ENCODE peak calls at places on chromosomes 13 and 19, in six cellular contexts. J is IMR-90, L is A549, F is GM12878, B is SK-N-SH, D is HepG2. V is an unnamed sample.

GRCh38 chr13:41054212-41054877 is 7.0 kb upstream of the WBP4 start:
- DNase-seq in J (peak), L (peak), F (peak), B (peak), D (peak), V (peak)

GRCh38 chr13:78121459-78122348 is 203.1 kb upstream of the EDNRB start:
- DNase-seq in J (peak), L (peak), F (peak), B (peak), D (peak), V (peak)

GRCh38 chr19:5942991-5943390 is 28.9 kb downstream of the CAPS start:
- DNase-seq in J (no peak), L (no peak), F (no peak), B (no peak), D (no peak), V (no peak)

GRCh38 chr13:114198556-114198955 is 19.5 kb downstream of the CFAP97D2 start:
- DNase-seq in J (no peak), L (no peak), F (no peak), B (no peak), D (no peak), V (no peak)

GRCh38 chr13:51643114-51643881 is 59.0 kb downstream of the WDFY2 start:
- DNase-seq in J (peak), L (peak), F (no peak), B (no peak), D (peak), V (no peak)

GRCh38 chr13:32850311-32851052 is 165.7 kb upstream of the KL start:
- DNase-seq in J (no peak), L (no peak), F (no peak), B (no peak), D (no peak), V (no peak)

GRCh38 chr19:47824396-47824795 is 2.7 kb downstream of the CRX start:
- DNase-seq in J (no peak), L (no peak), F (no peak), B (no peak), D (no peak), V (no peak)

GRCh38 chr19:30115947-30116346 is 173.9 kb downstream of the URI1 start:
- DNase-seq in J (no peak), L (no peak), F (no peak), B (no peak), D (no peak), V (no peak)

GRCh38 chr13:32234914-32235313 is 80.2 kb downstream of the ZAR1L start:
- DNase-seq in J (no peak), L (no peak), F (no peak), B (no peak), D (no peak), V (no peak)

GRCh38 chr13:23792680-23793079 is 96.5 kb downstream of the MIPEP start:
- DNase-seq in J (peak), L (no peak), F (no peak), B (no peak), D (no peak), V (no peak)

GRCh38 chr13:46629811-46630413 is 76.9 kb downstream of the LRCH1 start:
- DNase-seq in J (no peak), L (no peak), F (no peak), B (peak), D (no peak), V (no peak)

GRCh38 chr19:31339405-31339804 is 9.8 kb downstream of the TSHZ3 start:
- DNase-seq in J (no peak), L (no peak), F (no peak), B (peak), D (no peak), V (peak)

GRCh38 chr19:6739390-6739883 is at the start of gene TRIP10:
- DNase-seq in J (peak), L (peak), F (no peak), B (peak), D (peak), V (peak)

GRCh38 chr13:46926856-46927625 is 30.2 kb upstream of the HTR2A start:
- DNase-seq in J (peak), L (no peak), F (no peak), B (no peak), D (no peak), V (no peak)

GRCh38 chr19:5036733-5037681 is 68.1 kb downstream of the KDM4B start:
- DNase-seq in J (peak), L (no peak), F (no peak), B (peak), D (no peak), V (no peak)

GRCh38 chr19:36547001-36547732 is 19.1 kb upstream of the ZNF260 start:
- DNase-seq in J (peak), L (no peak), F (no peak), B (no peak), D (no peak), V (no peak)

GRCh38 chr19:40216013-40216776 is 2.0 kb downstream of the TTC9B start:
- DNase-seq in J (no peak), L (no peak), F (no peak), B (no peak), D (no peak), V (no peak)

GRCh38 chr13:80235559-80236296 is 105.2 kb downstream of the SPRY2 start:
- DNase-seq in J (no peak), L (no peak), F (no peak), B (no peak), D (no peak), V (no peak)

GRCh38 chr13:50170447-50171037 is 155.3 kb downstream of the KCNRG start:
- DNase-seq in J (peak), L (no peak), F (no peak), B (no peak), D (no peak), V (no peak)

GRCh38 chr19:18253130-18253529 is 21.1 kb downstream of the IQCN start:
- DNase-seq in J (no peak), L (no peak), F (no peak), B (no peak), D (no peak), V (no peak)

GRCh38 chr13:71886880-71887279 is 19.9 kb upstream of the DACH1 start:
- DNase-seq in J (no peak), L (no peak), F (no peak), B (no peak), D (no peak), V (no peak)

GRCh38 chr19:45097776-45098520 is 5.0 kb downstream of the PPP1R37 start:
- DNase-seq in J (peak), L (peak), F (no peak), B (no peak), D (peak), V (peak)

GRCh38 chr13:79392882-79393563 is 13.0 kb downstream of the RBM26 start:
- DNase-seq in J (peak), L (no peak), F (no peak), B (no peak), D (no peak), V (peak)

GRCh38 chr13:110989331-110989730 is 74.5 kb upstream of the ANKRD10 start:
- DNase-seq in J (peak), L (no peak), F (no peak), B (no peak), D (no peak), V (no peak)

GRCh38 chr19:1295169-1296012 is 9.7 kb downstream of the EFNA2 start:
- DNase-seq in J (no peak), L (no peak), F (no peak), B (peak), D (no peak), V (peak)

GRCh38 chr19:41305923-41306322 is 4.0 kb upstream of the CCDC97 start:
- DNase-seq in J (no peak), L (no peak), F (no peak), B (no peak), D (no peak), V (no peak)

GRCh38 chr19:41306394-41306793 is 3.6 kb upstream of the CCDC97 start:
- DNase-seq in J (no peak), L (no peak), F (no peak), B (no peak), D (no peak), V (no peak)

GRCh38 chr19:41307954-41308449 is 2.0 kb upstream of the CCDC97 start:
- DNase-seq in J (no peak), L (no peak), F (no peak), B (no peak), D (no peak), V (no peak)

GRCh38 chr19:41308450-41309224 is 1.3 kb upstream of the CCDC97 start:
- DNase-seq in J (peak), L (peak), F (peak), B (peak), D (peak), V (peak)

DNA sequence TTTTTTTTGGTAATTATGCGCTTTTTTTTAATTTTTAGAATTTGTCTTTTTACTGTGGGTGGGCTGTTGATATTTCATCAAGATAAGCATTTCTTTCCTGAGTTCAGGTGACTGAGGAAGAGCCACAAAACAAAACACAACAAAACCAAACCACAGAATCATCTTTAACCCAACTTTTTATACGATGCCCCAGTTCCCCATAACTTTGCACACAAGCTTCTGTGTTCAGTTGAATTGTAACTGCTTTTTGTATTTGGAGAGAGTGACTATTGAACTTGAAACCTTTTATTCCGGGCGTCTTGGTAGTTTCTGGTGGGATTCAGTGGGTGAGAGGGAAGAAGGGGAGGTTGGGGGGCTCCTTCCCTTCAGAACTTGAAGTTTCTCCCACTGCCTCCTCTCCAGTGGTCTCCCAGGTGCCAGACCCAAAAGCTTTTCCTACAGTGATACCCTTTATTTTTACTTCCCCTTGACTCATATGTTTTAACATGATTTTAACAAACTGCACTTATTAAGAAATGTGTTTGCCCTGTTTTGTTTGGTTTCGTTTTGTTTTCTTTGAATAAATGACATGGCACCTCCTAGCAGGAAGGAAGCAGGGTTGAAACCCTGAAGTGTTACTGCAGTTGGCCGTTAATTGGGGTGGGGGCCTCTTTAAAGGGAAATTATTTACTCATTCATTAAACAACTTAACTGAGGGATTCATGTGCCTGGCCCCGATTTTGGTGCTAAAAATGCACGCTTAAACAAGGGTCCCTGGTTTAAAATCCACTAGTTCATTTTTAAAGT is 2.7 kb upstream of the CCDC97 start:
- DNase-seq in J (no peak), L (no peak), F (no peak), B (no peak), D (no peak), V (no peak)
- TF ChIP-seq RFX5 in J (no peak), L (no peak), F (no peak), B (no peak), D (no peak), V (no peak)

DNA sequence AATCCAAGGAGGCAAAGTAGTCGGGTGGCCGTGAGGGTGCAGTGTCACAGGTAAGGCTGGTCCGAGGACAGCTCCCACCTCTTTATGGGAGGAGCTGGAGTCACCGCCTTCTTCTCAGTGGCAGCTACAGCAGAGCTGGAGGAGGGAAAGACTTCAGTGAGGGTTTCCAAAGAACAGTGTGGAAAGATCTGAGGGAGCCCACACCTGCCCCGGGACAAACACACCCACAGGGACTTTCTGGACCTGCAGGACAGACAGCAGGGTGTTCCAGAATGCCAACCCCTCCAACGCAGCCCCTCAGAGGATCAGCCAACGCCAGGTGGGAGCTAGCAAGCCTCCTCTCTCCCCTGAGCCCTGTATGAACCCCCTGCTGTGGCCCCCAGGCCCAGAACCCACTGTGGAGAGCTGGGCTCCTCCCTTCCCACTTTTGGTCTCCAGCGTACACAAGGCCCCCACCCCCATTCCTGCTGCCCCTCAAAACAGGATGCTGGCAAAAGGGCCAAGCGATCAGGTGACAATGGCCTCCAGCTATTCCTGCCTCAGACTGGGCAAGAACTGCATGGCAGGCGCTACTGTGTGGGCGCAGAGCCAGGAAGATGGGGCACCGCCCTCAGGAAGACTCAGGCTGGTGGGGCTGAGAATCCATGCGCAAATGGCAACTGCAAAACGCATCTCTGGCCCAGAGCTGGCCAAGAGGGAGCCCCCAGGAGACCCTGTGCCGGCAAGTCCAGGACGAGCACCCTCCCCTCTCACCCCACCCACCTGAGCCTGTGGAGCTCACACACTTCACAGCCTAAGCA is 3.5 kb upstream of the CD320 start:
- DNase-seq in J (no peak), L (no peak), F (no peak), B (no peak), D (no peak), V (no peak)
- TF ChIP-seq RFX5 in J (no peak), L (no peak), F (no peak), B (no peak), D (no peak), V (no peak)

GRCh38 chr13:88303605-88304004 is 632.4 kb downstream of the SLITRK5 start:
- DNase-seq in J (no peak), L (no peak), F (no peak), B (no peak), D (no peak), V (no peak)

GRCh38 chr13:88303157-88303556 is 632.0 kb downstream of the SLITRK5 start:
- DNase-seq in J (no peak), L (no peak), F (no peak), B (no peak), D (no peak), V (no peak)
- TF ChIP-seq RFX5 in J (no peak), L (no peak), F (no peak), B (no peak), D (no peak), V (no peak)

DNA sequence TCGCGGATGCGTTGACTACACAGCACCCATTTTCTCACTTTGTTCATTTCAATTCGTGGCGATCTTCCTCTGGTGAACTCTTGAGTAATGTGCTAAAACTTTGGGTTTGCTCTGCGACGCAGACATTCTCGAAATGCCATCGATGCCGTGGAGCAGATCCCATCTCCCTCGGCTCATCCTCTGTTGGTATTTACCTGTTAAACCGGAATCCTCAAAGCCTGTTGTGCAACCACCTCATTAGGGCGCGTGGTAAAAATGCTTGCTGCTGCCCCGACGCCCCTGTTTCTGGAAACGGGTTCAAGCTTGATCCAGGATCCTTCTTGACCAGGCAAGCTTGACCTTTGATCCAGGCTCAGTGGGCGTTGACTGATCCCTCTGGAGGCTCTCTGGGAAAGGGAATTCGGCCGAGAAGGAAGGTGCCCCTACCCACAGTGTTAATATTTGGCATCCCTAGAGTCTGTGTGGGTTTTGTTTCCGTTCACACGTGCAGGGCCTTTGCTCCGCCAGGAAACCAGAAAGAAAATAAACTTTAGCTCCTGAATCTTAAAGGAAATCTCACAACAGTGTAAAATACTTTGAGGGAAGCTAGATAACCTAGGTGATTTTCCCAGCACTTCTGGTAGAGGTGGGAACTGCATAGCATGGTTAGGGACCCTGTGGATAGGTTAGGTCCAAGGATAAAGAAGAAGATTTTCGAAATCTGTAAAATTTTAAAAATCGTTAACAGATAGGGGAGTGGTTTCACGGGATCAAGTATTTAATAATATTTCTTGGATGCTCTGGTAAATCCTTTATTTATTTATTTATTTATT is 1.0 kb downstream of the LSM14A start:
- DNase-seq in J (peak), L (peak), F (no peak), B (peak), D (peak), V (peak)
- TF ChIP-seq RFX5 in J (no peak), L (no peak), F (no peak), B (no peak), D (no peak), V (no peak)

GRCh38 chr19:49335071-49335783 is at the start of gene CD37:
- DNase-seq in J (no peak), L (no peak), F (no peak), B (no peak), D (no peak), V (peak)
- TF ChIP-seq RFX5 in J (no peak), L (no peak), F (no peak), B (no peak), D (no peak), V (no peak)

GRCh38 chr19:16216744-16217670 is 19.3 kb downstream of the AP1M1 start:
- DNase-seq in J (no peak), L (no peak), F (no peak), B (peak), D (no peak), V (no peak)
- TF ChIP-seq RFX5 in J (no peak), L (no peak), F (no peak), B (no peak), D (no peak), V (no peak)

DNA sequence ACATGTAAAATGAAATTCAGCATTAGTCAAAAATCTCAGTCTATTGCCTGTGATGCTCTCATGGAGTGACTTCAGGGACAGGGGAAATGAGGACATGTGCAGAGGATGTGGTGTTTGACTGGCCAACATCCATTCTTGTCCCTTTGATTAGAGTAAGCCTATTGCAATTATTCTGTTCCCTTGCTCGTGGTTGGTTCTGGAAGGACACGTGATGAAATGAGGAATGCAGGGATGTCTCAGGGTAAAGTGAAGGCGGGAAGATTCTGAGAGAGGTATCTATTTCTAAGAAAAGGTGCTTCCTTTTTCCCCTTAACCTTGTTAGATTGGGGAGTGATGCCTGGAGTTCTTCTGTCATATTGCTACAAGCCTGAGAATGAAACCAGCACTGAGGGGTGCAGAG is 37.1 kb upstream of the CNMD start:
- DNase-seq in J (no peak), L (no peak), F (no peak), B (no peak), D (no peak), V (no peak)
- TF ChIP-seq RFX5 in J (no peak), L (no peak), F (no peak), B (no peak), D (no peak), V (no peak)

GRCh38 chr19:38163419-38164290 is 60.4 kb downstream of the DPF1 start:
- DNase-seq in J (no peak), L (no peak), F (no peak), B (no peak), D (no peak), V (no peak)
- TF ChIP-seq RFX5 in J (no peak), L (no peak), F (no peak), B (no peak), D (no peak), V (no peak)

DNA sequence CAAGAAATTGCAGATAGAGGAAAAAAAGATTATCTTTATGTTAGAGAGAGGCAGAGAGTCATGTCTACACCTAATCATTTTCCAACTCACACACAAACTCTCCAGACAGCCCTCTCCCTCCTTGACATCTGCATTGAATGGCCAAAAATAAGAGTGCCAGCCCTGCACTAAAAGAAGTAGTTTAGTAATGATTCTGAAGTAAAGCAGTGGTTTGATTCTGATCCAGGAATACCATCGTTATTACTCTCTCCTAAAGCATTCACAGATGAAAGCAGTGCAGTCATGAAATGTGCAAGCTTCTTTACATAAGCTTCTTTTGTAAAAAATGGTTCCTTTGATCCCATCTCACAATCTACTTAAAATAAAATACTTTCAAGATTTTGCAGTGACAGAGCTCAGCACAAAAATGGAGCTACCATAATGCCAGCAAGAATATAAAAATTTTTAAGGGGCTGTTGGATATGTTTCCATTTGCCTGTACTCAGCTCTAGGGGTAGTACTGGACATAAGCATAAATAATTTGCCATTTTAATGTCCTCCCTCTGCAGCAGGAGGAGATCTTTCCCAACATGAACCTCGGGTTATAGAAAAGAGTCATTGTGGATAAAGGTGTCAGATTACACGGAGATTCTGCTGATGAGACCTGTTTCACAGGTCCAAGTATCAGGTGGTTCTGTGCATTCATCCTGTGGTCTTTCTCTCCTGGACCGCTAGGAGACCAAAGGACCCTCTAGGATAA is 406.3 kb downstream of the DCT start:
- DNase-seq in J (peak), L (no peak), F (no peak), B (no peak), D (no peak), V (no peak)
- TF ChIP-seq RFX5 in J (no peak), L (no peak), F (no peak), B (no peak), D (no peak), V (no peak)

GRCh38 chr13:92843549-92843948 is 383.1 kb upstream of the GPC6 start:
- DNase-seq in J (peak), L (no peak), F (no peak), B (no peak), D (no peak), V (no peak)
- TF ChIP-seq RFX5 in J (no peak), L (no peak), F (no peak), B (no peak), D (no peak), V (no peak)